ENCODE peak calls at places on chromosomes 12 and 14, in eight cellular contexts. M is EL; D is GM23248; I is activated CD4-positive, alpha-beta T cell treated with anti-CD3 and anti-CD28 coated beads, Interleukin-2, amount 10 ng/mL, durations not matched to agents 7 days and 5 days; W is HS-5; K is NCI-H1105; Q is mucosa of descending colon; J is nucleus accumbens. F is an unnamed sample.

GRCh38 chr14:106585692-106586091 is 1059.3 kb downstream of the TMEM121 start:
- DNase-seq in M (no peak), D (no peak), I (no peak), W (no peak), K (no peak), Q (no peak), J (no peak), F (no peak)

GRCh38 chr14:61503167-61503801 is 181.9 kb downstream of the PRKCH start:
- DNase-seq in M (no peak), D (no peak), I (peak), W (no peak), K (no peak), Q (no peak), J (no peak), F (no peak)

GRCh38 chr12:116497051-116497529 is 62.1 kb upstream of the MAP1LC3B2 start:
- DNase-seq in M (no peak), D (no peak), I (no peak), W (no peak), K (no peak), Q (peak), J (no peak), F (no peak)

GRCh38 chr12:20097561-20097960 is 270.8 kb upstream of the PDE3A start:
- DNase-seq in M (peak), D (peak), I (no peak), W (no peak), K (no peak), Q (no peak), J (no peak), F (peak)

GRCh38 chr12:47085815-47086252 is 6.1 kb upstream of the AMIGO2 start:
- DNase-seq in M (peak), D (peak), I (peak), W (no peak), K (no peak), Q (peak), J (no peak), F (no peak)

GRCh38 chr12:131132118-131132892 is 178.6 kb downstream of the ADGRD1 start:
- DNase-seq in M (peak), D (peak), I (peak), W (no peak), K (peak), Q (peak), J (peak), F (peak)

GRCh38 chr12:48901278-48901677 is 24.0 kb downstream of the FKBP11 start:
- DNase-seq in M (no peak), D (peak), I (no peak), W (no peak), K (no peak), Q (no peak), J (no peak), F (no peak)

GRCh38 chr14:55448146-55448614 is 7.8 kb upstream of the TBPL2 start:
- DNase-seq in M (peak), D (peak), I (no peak), W (peak), K (peak), Q (peak), J (no peak), F (peak)

GRCh38 chr12:45464699-45465098 is 248.8 kb downstream of the ANO6 start:
- DNase-seq in M (peak), D (no peak), I (no peak), W (no peak), K (no peak), Q (no peak), J (no peak), F (no peak)

GRCh38 chr12:80692114-80692513 is 15.3 kb upstream of the MYF6 start:
- DNase-seq in M (no peak), D (no peak), I (no peak), W (no peak), K (no peak), Q (no peak), J (no peak), F (no peak)

GRCh38 chr12:84136862-84137367 is 775.7 kb downstream of the SLC6A15 start:
- DNase-seq in M (peak), D (peak), I (no peak), W (peak), K (no peak), Q (no peak), J (no peak), F (no peak)

GRCh38 chr12:120661432-120661831 is 21.0 kb downstream of the CABP1 start:
- DNase-seq in M (no peak), D (no peak), I (no peak), W (no peak), K (no peak), Q (no peak), J (no peak), F (no peak)

GRCh38 chr14:101255765-101256125 is 305.6 kb upstream of the DIO3 start:
- DNase-seq in M (no peak), D (no peak), I (no peak), W (no peak), K (no peak), Q (no peak), J (no peak), F (no peak)

GRCh38 chr12:127360580-127360979 is 906.4 kb upstream of the TMEM132C start:
- DNase-seq in M (no peak), D (no peak), I (no peak), W (no peak), K (no peak), Q (no peak), J (no peak), F (no peak)

GRCh38 chr12:110073049-110073831 is 24.9 kb upstream of the C12orf76 start:
- DNase-seq in M (peak), D (peak), I (peak), W (no peak), K (peak), Q (peak), J (peak), F (no peak)

GRCh38 chr14:95784137-95784536 is 70.2 kb upstream of the TCL1A start:
- DNase-seq in M (peak), D (peak), I (peak), W (no peak), K (no peak), Q (peak), J (no peak), F (no peak)

GRCh38 chr12:29726321-29726692 is 57.4 kb downstream of the TMTC1 start:
- DNase-seq in M (no peak), D (no peak), I (no peak), W (no peak), K (peak), Q (peak), J (no peak), F (no peak)

GRCh38 chr12:117140397-117141096 is 41.3 kb upstream of the TESC start:
- DNase-seq in M (no peak), D (no peak), I (no peak), W (no peak), K (no peak), Q (peak), J (no peak), F (no peak)

GRCh38 chr14:74863274-74863673 is 12.7 kb downstream of the PROX2 start:
- DNase-seq in M (no peak), D (no peak), I (no peak), W (no peak), K (no peak), Q (no peak), J (no peak), F (no peak)

GRCh38 chr12:68336754-68337343 is 4.7 kb upstream of the MDM1 start:
- DNase-seq in M (no peak), D (no peak), I (no peak), W (no peak), K (peak), Q (peak), J (no peak), F (no peak)

GRCh38 chr14:55913324-55914035 is 204.7 kb upstream of the PELI2 start:
- DNase-seq in M (no peak), D (no peak), I (no peak), W (no peak), K (no peak), Q (no peak), J (no peak), F (peak)